ENCODE peak calls at places on chromosomes 2 and 18, in six cellular contexts. E, U, R, A, M and G are unnamed samples.
A peak's percentile ranks its signal among the peaks of the same experiment; 100 is the strongest.

GRCh38 chr2:46329340-46329739 is 32.1 kb downstream of the EPAS1 start:
- DNase-seq in M (no peak), E (no peak), R (no peak), U (no peak), A (no peak), G (no peak)

GRCh38 chr2:118509319-118510016 is 338.0 kb downstream of the EN1 start:
- DNase-seq in R (no peak), M (no peak), A (no peak), U (no peak), E (no peak), G (no peak)

GRCh38 chr18:39051013-39051412 is 1485.4 kb upstream of the CELF4 start:
- DNase-seq in M (no peak), A (no peak), R (no peak), E (no peak), U (no peak), G (no peak)

GRCh38 chr2:4381049-4381448 is 677.7 kb downstream of the DCDC2C start:
- DNase-seq in A (no peak), M (no peak), U (no peak), R (no peak), E (no peak), G (no peak)

GRCh38 chr2:206085742-206086445 is at the start of gene INO80D:
- DNase-seq in A (peak; percentile 66), M (peak; percentile 83), U (peak; percentile 79), E (peak; percentile 57), R (peak; percentile 70), G (peak; percentile 86)

GRCh38 chr2:42513252-42513918 is 19.6 kb upstream of the KCNG3 start:
- DNase-seq in A (peak; percentile 20), M (peak; percentile 35), R (peak; percentile 78), U (peak; percentile 56), E (peak; percentile 35), G (peak; percentile 80)

GRCh38 chr18:23618862-23619387 is 32.6 kb upstream of the NPC1 start:
- DNase-seq in U (no peak), A (no peak), M (peak; percentile 57), E (peak; percentile 22), R (no peak), G (no peak)

GRCh38 chr18:3015203-3015590 is 2.3 kb upstream of the LPIN2 start:
- DNase-seq in E (no peak), U (peak; percentile 68), R (peak; percentile 89), M (no peak), A (peak; percentile 36), G (peak; percentile 91)

GRCh38 chr2:186274936-186275575 is 211.0 kb upstream of the ZC3H15 start:
- DNase-seq in A (peak; percentile 34), E (no peak), M (no peak), R (peak; percentile 61), U (peak; percentile 5), G (peak; percentile 36)

GRCh38 chr18:78911751-78912283 is 67.8 kb upstream of the SALL3 start:
- DNase-seq in U (no peak), R (no peak), E (no peak), A (no peak), M (no peak), G (no peak)

GRCh38 chr2:98012561-98012979 is 16.8 kb upstream of the TMEM131 start:
- DNase-seq in A (no peak), E (no peak), R (no peak), M (peak; percentile 73), U (no peak), G (no peak)

GRCh38 chr18:70190529-70190928 is 15.0 kb downstream of the RTTN start:
- DNase-seq in A (no peak), E (no peak), U (no peak), M (no peak), R (peak; percentile 43), G (no peak)

GRCh38 chr2:101689120-101689827 is 8.2 kb upstream of the MAP4K4 start:
- DNase-seq in M (no peak), U (no peak), R (no peak), A (no peak), E (no peak), G (no peak)

GRCh38 chr2:180033993-180034894 is 27.1 kb upstream of the CWC22 start:
- DNase-seq in M (no peak), R (peak; percentile 83), E (no peak), U (peak; percentile 11), A (peak; percentile 15), G (peak; percentile 92)

GRCh38 chr2:48760848-48761247 is 5.3 kb upstream of the LHCGR start:
- DNase-seq in A (no peak), E (no peak), U (no peak), M (no peak), R (no peak), G (no peak)

GRCh38 chr2:112162341-112162740 is 24.2 kb downstream of the FBLN7 start:
- DNase-seq in E (no peak), U (no peak), R (no peak), M (no peak), A (no peak), G (no peak)

DNA sequence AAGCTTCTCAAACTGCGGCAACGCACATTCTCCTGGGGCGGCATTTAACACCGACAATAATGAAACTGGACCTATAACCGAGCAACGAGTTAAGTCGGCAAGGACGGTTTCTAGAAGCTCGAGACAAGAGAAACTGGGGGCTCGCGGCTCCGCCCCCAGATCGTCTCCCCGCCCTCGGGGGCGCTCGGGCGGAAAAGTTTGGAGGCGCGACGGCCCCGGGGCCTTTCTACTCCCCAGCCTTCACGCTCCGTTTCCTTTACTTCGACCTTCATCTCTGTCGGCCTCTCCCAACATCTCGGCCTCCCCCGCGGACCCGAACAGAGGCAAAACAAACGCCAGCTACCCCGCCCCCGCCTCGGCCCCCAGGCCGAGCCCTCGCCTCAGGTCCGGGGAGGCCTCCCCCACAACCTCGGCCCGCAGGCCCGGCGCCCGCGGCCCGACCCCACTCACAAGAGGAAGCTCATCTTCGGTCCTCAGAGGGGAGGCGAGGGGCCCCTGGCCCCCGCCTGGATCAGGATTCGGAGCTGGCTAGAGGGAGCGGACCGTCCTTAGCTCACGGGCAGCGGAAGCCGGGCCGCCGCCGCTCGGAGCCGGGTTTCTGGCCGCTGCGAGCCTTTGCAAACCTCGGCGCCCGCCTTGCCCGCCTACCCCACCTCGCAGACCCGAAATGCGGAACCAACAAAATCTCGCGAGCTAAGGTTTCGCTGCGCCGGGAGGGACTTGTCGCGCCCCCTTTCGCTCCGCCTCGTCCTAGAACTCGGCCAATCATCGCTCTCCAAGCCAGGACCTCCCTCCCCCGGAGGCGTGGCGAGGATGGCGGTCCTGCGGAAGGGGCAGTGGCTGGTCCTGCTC is at the start of gene MOB1A:
- DNase-seq in E (peak; percentile 97), A (peak; percentile 95), U (peak; percentile 97), M (peak; percentile 94), R (peak; percentile 99), G (peak; percentile 99)
- TF ChIP-seq CTCF in E (no peak), A (no peak), U (no peak), M (no peak), R (no peak), G (no peak)

GRCh38 chr2:121696410-121696930 is 40.2 kb downstream of the NIFK start:
- DNase-seq in A (no peak), E (no peak), U (no peak), M (no peak), R (no peak), G (no peak)
- TF ChIP-seq CTCF in A (no peak), E (no peak), U (no peak), M (no peak), R (no peak), G (no peak)

GRCh38 chr18:35993013-35993412 is 20.5 kb downstream of the RMP24 start:
- DNase-seq in R (no peak), E (no peak), M (no peak), A (no peak), U (no peak), G (no peak)

GRCh38 chr18:35999925-36000324 is 27.4 kb downstream of the RMP24 start:
- DNase-seq in A (no peak), U (no peak), R (no peak), E (no peak), M (no peak), G (no peak)

GRCh38 chr18:35998967-35999366 is 26.5 kb downstream of the RMP24 start:
- DNase-seq in M (no peak), U (no peak), A (no peak), E (no peak), R (no peak), G (peak; percentile 22)
- TF ChIP-seq CTCF in M (no peak), U (peak; percentile 74), A (peak; percentile 49), E (peak; percentile 53), R (peak; percentile 39), G (peak; percentile 7)

GRCh38 chr2:237566401-237567235 is at the start of gene PRLH:
- DNase-seq in E (no peak), M (no peak), U (no peak), A (no peak), R (no peak), G (no peak)
- TF ChIP-seq CTCF in E (no peak), M (no peak), U (no peak), A (no peak), R (no peak), G (no peak)

DNA sequence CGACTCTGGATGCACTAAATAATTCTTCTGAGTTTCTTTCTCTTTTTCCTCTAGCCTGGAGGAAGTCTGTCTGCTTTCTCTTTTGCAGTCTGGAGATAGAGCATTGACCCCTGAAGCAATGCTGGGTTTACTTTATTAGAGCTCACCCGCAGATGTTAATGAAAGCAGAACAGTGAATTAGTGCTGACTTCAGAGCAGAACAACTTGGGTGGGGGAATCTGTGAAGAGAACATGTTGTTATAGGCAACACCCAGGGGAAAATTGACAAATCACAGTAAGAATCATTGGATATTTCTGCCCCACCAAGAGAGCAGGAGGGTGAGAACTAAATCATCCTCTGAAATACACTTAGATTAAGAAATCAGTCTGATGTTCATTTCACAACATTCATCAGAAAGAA is 164.9 kb downstream of the FMNL2 start:
- DNase-seq in A (no peak), U (no peak), R (no peak), E (no peak), M (peak; percentile 15), G (peak; percentile 69)
- TF ChIP-seq CTCF in A (no peak), U (no peak), R (no peak), E (no peak), M (no peak), G (no peak)

GRCh38 chr18:63951302-63951705 is 2.2 kb downstream of the HMSD start:
- DNase-seq in R (peak; percentile 60), M (no peak), A (no peak), E (no peak), U (peak; percentile 12), G (peak; percentile 27)

GRCh38 chr18:63947051-63947790 is 1.9 kb upstream of the HMSD start:
- DNase-seq in A (no peak), U (no peak), R (no peak), M (no peak), E (no peak), G (no peak)

GRCh38 chr18:63953811-63954210 is 4.7 kb downstream of the HMSD start:
- DNase-seq in A (no peak), R (no peak), M (no peak), U (no peak), E (no peak), G (no peak)

DNA sequence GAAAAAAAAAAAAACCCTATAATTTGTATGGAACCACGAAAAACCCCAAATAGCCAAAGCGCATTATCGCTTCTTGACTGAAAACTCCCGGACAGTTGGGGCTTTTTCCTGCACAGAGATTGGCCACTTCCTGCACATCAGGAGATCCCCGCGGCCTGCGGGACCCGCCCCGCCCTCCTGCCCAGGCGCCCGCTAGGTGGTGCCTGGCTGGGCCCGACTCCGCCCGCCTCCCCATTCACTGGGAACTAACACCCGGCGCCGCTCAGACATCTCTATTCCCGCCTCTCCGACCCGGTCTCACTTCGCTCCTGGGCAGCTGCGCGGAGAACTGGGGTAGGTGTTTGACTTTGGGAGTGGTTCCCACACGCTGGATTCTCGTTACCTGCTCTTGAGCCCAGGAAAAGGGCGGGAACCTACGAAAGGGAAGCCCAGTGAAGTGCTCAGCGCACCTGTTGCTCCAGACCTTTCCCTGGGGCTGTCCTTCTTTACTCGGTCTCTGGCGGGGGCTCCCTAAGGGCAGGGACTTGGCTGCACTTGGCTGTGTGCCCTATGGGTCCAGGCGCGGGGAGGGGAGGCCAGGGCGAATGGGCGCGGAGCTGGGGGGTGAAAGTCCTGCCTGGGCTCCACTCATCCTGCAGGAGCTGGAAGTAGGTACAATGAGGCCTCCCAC is at the start of gene HMSD:
- DNase-seq in E (peak; percentile 64), U (no peak), M (peak; percentile 83), R (peak; percentile 72), A (no peak), G (no peak)
- TF ChIP-seq CTCF in E (peak; percentile 61), U (peak; percentile 46), M (peak; percentile 40), R (peak; percentile 56), A (peak; percentile 42), G (no peak)